ENCODE peak calls at places on chromosomes 13 and 19, in five cellular contexts. A, V, T, H and P are unnamed samples.

GRCh38 chr13:106284358-106284757 is 251.1 kb downstream of the EFNB2 start:
- DNase-seq in A (no peak), V (no peak), T (no peak), H (no peak), P (no peak)

GRCh38 chr13:39684531-39685137 is 29.2 kb downstream of the COG6 start:
- DNase-seq in A (peak), V (no peak), T (no peak), H (no peak), P (peak)

GRCh38 chr13:110268576-110269185 is 38.3 kb downstream of the COL4A1 start:
- DNase-seq in A (no peak), V (no peak), T (no peak), H (no peak), P (no peak)

GRCh38 chr19:49639401-49640112 is 386 bp downstream of the RRAS start:
- DNase-seq in A (no peak), V (peak), T (no peak), H (no peak), P (no peak)

GRCh38 chr19:48090281-48090802 is 20.3 kb downstream of the PLA2G4C start:
- DNase-seq in A (no peak), V (peak), T (no peak), H (no peak), P (peak)

GRCh38 chr19:12946092-12946845 is 607 bp downstream of the RAD23A start:
- DNase-seq in A (peak), V (peak), T (peak), H (peak), P (peak)

GRCh38 chr13:21287331-21287907 is 111.0 kb downstream of the MRPL57 start:
- DNase-seq in A (no peak), V (no peak), T (no peak), H (no peak), P (no peak)

GRCh38 chr13:110663044-110663443 is 42.9 kb downstream of the CARS2 start:
- DNase-seq in A (no peak), V (no peak), T (no peak), H (no peak), P (no peak)

GRCh38 chr13:55432814-55433213 is 1707.9 kb upstream of the PRR20A start:
- DNase-seq in A (no peak), V (no peak), T (no peak), H (no peak), P (no peak)

GRCh38 chr13:79659161-79659560 is 178.2 kb downstream of the NDFIP2 start:
- DNase-seq in A (peak), V (no peak), T (no peak), H (no peak), P (no peak)

GRCh38 chr13:111411186-111411858 is 90.9 kb downstream of the TEX29 start:
- DNase-seq in A (no peak), V (no peak), T (no peak), H (no peak), P (no peak)

GRCh38 chr19:35202722-35203674 is 25.5 kb downstream of the FAM187B start:
- DNase-seq in A (no peak), V (no peak), T (no peak), H (no peak), P (no peak)